ENCODE peak calls at places on chromosomes 7 and 10, in nine cellular contexts. R, C, A, G, N, Q, U, S and F are unnamed samples.

GRCh38 chr7:158430308-158431034 is 157.2 kb downstream of the PTPRN2 start:
- DNase-seq in S (no peak), Q (no peak), A (no peak), R (no peak), G (no peak), N (no peak), U (no peak), C (no peak), F (no peak)

GRCh38 chr7:71272509-71273214 is 140.7 kb downstream of the GALNT17 start:
- DNase-seq in G (no peak), C (no peak), S (no peak), R (no peak), Q (no peak), U (no peak), N (no peak), A (no peak), F (no peak)

GRCh38 chr7:36911788-36912187 is 187.5 kb upstream of the AOAH start:
- DNase-seq in U (no peak), S (no peak), Q (no peak), G (no peak), R (no peak), N (no peak), C (no peak), A (no peak), F (no peak)

GRCh38 chr10:36647540-36647939 is 477.9 kb upstream of the ANKRD30A start:
- DNase-seq in C (no peak), U (no peak), S (no peak), R (no peak), N (no peak), G (no peak), Q (no peak), A (no peak), F (no peak)

GRCh38 chr7:1458676-1459511 is at the start of gene MICALL2:
- DNase-seq in Q (peak), U (peak), G (peak), C (peak), A (peak), N (peak), R (peak), S (peak), F (no peak)

GRCh38 chr10:101047961-101048892 is 13.6 kb upstream of the KAZALD1 start:
- DNase-seq in G (no peak), Q (no peak), U (peak), R (no peak), C (no peak), A (no peak), S (no peak), N (no peak), F (no peak)

GRCh38 chr10:123614888-123615287 is 51.3 kb upstream of the GPR26 start:
- DNase-seq in A (no peak), R (peak), S (peak), G (peak), Q (peak), U (peak), N (peak), C (peak), F (no peak)

GRCh38 chr10:115762029-115762428 is 511.0 kb downstream of the GFRA1 start:
- DNase-seq in Q (no peak), U (no peak), G (no peak), R (no peak), S (peak), C (no peak), N (no peak), A (no peak), F (no peak)

GRCh38 chr10:65341323-65341922 is 1584.4 kb upstream of the LRRTM3 start:
- DNase-seq in C (no peak), G (no peak), Q (peak), S (no peak), A (no peak), R (no peak), N (no peak), U (no peak), F (no peak)

DNA sequence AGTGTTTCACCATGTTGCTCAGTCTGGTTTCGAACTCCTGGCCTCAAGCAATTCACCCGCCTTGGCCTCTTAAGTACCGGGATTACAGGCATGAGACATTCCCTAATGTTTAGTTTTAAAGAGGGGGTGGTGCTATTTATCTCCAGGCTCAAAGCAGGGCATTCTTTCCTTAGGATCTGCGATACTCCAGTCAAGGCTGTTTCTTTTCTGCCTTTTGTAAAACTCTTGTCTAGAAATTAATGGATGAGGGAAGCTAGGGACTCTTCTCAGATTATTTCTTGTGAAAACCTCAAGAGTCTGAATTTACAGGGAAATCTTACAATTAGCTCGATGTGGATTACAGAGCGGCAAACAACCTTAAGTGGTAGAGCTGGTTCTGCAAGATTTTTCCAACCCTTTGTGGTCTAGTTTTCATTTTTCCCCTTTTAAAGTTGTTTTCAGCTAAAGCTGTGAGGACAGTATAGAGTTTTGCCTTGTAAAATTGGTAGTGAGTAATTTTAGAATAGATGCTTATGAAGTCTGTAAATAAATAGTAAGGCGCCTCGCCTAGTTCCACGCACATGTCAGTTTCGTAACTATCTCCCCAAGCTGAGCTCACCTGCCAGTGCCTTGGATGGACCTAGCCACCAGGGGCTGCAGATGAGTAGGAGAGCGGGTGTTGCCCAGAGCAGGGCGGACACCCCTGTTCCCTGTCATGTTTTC is 53.1 kb downstream of the CUX1 start:
- DNase-seq in S (no peak), N (no peak), R (no peak), A (no peak), G (peak), C (peak), Q (no peak), U (peak), F (no peak)
- H3K27ac ChIP-seq in S (no peak), N (peak), R (no peak), A (peak), G (peak), C (peak), Q (no peak), U (peak), F (peak)

GRCh38 chr7:11751315-11751714 is 80.7 kb downstream of the THSD7A start:
- DNase-seq in G (no peak), N (no peak), C (no peak), Q (no peak), R (no peak), U (no peak), S (no peak), A (no peak), F (no peak)
- H3K4me3 ChIP-seq in G (no peak), N (no peak), C (peak), Q (no peak), R (no peak), U (no peak), S (no peak), A (no peak), F (no peak)

DNA sequence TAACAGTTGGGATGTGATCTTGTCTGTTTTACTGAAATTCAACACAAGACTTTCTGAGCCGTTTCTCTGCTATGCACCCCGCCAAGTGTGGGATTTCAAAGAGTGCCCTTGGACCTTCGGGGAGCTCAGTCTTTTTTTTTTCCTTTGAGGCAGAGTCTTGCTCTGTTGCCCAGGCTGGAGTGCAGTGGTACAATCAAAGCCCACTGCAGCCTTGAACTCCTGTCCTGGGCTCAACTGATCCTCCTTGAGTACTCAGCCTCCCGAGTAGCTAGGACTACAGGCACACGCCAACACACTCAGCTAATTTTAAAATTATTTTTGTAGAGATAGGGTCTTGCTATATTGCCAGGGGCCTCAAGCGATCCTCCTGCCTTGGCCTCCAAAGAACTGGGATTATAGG is 162.9 kb downstream of the BAMBI start:
- DNase-seq in G (no peak), Q (no peak), N (no peak), R (no peak), C (no peak), S (no peak), A (no peak), U (no peak), F (no peak)
- H3K27ac ChIP-seq in G (peak), Q (peak), N (peak), R (no peak), C (peak), S (no peak), A (peak), U (no peak), F (no peak)

DNA sequence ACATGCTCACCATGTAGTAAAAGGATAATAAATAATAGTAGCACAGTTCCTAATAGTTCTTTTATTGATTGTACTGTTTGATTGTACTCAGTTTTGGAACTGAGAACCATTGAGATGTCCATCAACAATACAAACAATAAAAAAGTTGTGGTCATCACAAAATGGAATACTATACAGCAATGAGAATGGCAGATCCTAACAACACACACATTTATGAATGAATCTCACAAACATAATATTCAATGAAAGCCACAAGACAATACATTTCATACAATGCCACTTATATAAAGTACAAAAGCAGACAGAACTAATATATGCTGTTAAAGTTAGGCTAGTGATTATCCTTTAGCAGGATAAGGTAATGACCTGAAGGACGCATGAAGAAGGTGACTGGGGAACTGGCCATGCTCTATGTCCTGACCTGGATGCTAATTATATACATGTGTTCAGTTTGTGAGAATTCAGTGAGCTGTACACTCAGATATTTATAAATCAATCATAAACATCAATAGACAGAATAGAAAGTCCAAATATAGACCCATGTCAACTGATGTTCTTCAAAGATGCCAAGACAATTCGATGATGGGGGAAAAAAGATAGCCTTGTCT is 70.0 kb downstream of the SMURF1 start:
- DNase-seq in R (no peak), Q (no peak), C (no peak), S (no peak), G (no peak), U (no peak), A (no peak), N (no peak), F (no peak)
- H3K4me3 ChIP-seq in R (no peak), Q (no peak), C (no peak), S (no peak), G (no peak), U (no peak), A (no peak), N (no peak), F (no peak)

GRCh38 chr10:89621438-89621837 is 23.6 kb downstream of the PANK1 start:
- DNase-seq in G (no peak), R (no peak), A (no peak), Q (no peak), N (no peak), C (no peak), S (no peak), U (no peak), F (no peak)

GRCh38 chr10:89627863-89628262 is 17.2 kb downstream of the PANK1 start:
- DNase-seq in S (no peak), C (no peak), U (no peak), N (no peak), A (no peak), R (no peak), G (no peak), Q (no peak), F (no peak)

GRCh38 chr10:89624020-89624419 is 21.0 kb downstream of the PANK1 start:
- DNase-seq in S (no peak), R (no peak), A (no peak), U (no peak), G (no peak), C (no peak), Q (no peak), N (no peak), F (no peak)

GRCh38 chr10:89625041-89625765 is 19.8 kb downstream of the PANK1 start:
- DNase-seq in G (no peak), C (no peak), Q (peak), N (no peak), A (no peak), U (no peak), R (no peak), S (no peak), F (no peak)
- H3K27ac ChIP-seq in G (no peak), C (no peak), Q (peak), N (no peak), A (peak), U (no peak), R (no peak), S (no peak), F (no peak)

GRCh38 chr7:121798076-121798475 is 74.9 kb upstream of the PTPRZ1 start:
- DNase-seq in A (no peak), G (no peak), S (no peak), N (no peak), R (no peak), C (no peak), Q (no peak), U (peak), F (no peak)

GRCh38 chr7:121798896-121799295 is 74.1 kb upstream of the PTPRZ1 start:
- DNase-seq in R (no peak), U (peak), A (no peak), C (no peak), S (no peak), G (no peak), N (no peak), Q (no peak), F (peak)

GRCh38 chr7:121800916-121801675 is 71.9 kb upstream of the PTPRZ1 start:
- DNase-seq in R (no peak), C (no peak), A (no peak), U (no peak), G (no peak), Q (no peak), N (no peak), S (no peak), F (no peak)

GRCh38 chr7:121795736-121796135 is 77.2 kb upstream of the PTPRZ1 start:
- DNase-seq in Q (no peak), S (no peak), U (no peak), G (no peak), C (no peak), N (no peak), R (no peak), A (no peak), F (no peak)

GRCh38 chr7:121797283-121798037 is 75.5 kb upstream of the PTPRZ1 start:
- DNase-seq in S (no peak), R (no peak), G (no peak), Q (no peak), U (peak), A (no peak), C (no peak), N (no peak), F (no peak)
- H3K4me3 ChIP-seq in S (no peak), R (no peak), G (no peak), Q (no peak), U (peak), A (no peak), C (no peak), N (no peak), F (no peak)

GRCh38 chr10:11830836-11831519 is 7.8 kb downstream of the PROSER2 start:
- DNase-seq in R (no peak), C (no peak), U (no peak), N (no peak), G (no peak), Q (no peak), S (no peak), A (no peak), F (no peak)

GRCh38 chr10:11835061-11835460 is 11.9 kb downstream of the PROSER2 start:
- DNase-seq in C (no peak), G (no peak), S (no peak), Q (no peak), R (no peak), A (no peak), N (no peak), U (no peak), F (no peak)

GRCh38 chr10:11831520-11831951 is 8.4 kb downstream of the PROSER2 start:
- DNase-seq in A (no peak), Q (no peak), N (no peak), G (no peak), C (no peak), S (no peak), U (no peak), R (no peak), F (no peak)

GRCh38 chr10:11828682-11829284 is 5.6 kb downstream of the PROSER2 start:
- DNase-seq in C (no peak), A (no peak), N (no peak), S (no peak), G (no peak), Q (no peak), U (no peak), R (no peak), F (no peak)

GRCh38 chr10:11832042-11832441 is 8.9 kb downstream of the PROSER2 start:
- DNase-seq in A (no peak), R (no peak), U (no peak), Q (no peak), G (no peak), C (no peak), S (no peak), N (no peak), F (no peak)
- H3K27ac ChIP-seq in A (no peak), R (no peak), U (no peak), Q (no peak), G (no peak), C (peak), S (no peak), N (no peak), F (no peak)

DNA sequence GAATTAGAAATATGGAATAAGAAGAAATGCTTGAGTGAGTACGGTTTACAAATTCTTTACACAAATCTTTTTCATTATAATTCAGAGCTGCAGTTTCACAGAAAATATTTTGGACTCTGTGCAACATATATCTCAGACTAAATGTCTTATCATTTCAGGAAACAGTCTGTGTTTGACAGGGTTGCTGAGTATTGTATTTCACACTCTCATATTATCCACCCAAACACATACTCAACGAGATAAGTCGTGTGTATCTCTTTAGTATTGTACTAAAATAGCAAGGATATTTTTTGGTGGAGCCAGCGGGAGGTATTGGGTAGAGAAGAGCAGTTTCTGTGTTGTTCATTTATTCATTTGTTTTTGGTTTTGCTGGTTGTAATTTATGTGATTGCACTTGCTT is 39.0 kb upstream of the SLC39A12 start:
- DNase-seq in R (no peak), A (no peak), C (no peak), N (no peak), G (no peak), Q (no peak), U (no peak), S (no peak), F (no peak)
- H3K4me3 ChIP-seq in R (no peak), A (no peak), C (no peak), N (no peak), G (no peak), Q (no peak), U (no peak), S (no peak), F (no peak)